ENCODE peak calls at places on chromosomes 2 and 18, in ten cellular contexts. W is stomach, N is prostate gland, T is sigmoid colon, O is transverse colon, F is endothelial cell of umbilical vein, Z is HCT116, P is spleen, X is H1, H is GM12878. J is an unnamed sample. For H3K4me1, the result is how much of the 10 kb centered on the place peaks cover.

GRCh38 chr18:56645415-56646016 is 5.6 kb upstream of the WDR7 start:
- DNase-seq in T (no peak), P (no peak), H (no peak), F (peak), N (no peak), O (no peak), X (no peak), W (no peak), Z (peak), J (no peak)

GRCh38 chr2:88669371-88670214 is 21.9 kb upstream of the RPIA start:
- DNase-seq in P (no peak), T (no peak), Z (peak), O (peak), H (peak), X (no peak), F (peak), W (peak), N (peak), J (no peak)

GRCh38 chr2:20212871-20213503 is 11.9 kb downstream of the SDC1 start:
- DNase-seq in T (no peak), O (peak), F (peak), P (no peak), Z (no peak), H (no peak), N (peak), X (no peak), W (peak), J (peak)

GRCh38 chr18:75625966-75626365 is 198.5 kb upstream of the SMIM21 start:
- DNase-seq in O (no peak), F (no peak), H (no peak), W (no peak), X (no peak), N (no peak), T (no peak), P (no peak), Z (no peak), J (no peak)

GRCh38 chr2:9306910-9307309 is 100.3 kb downstream of the ASAP2 start:
- DNase-seq in F (no peak), T (no peak), X (no peak), O (no peak), Z (no peak), P (no peak), W (peak), N (no peak), H (no peak), J (no peak)

GRCh38 chr18:55256568-55257289 is 297.5 kb upstream of the CCDC68 start:
- DNase-seq in H (no peak), P (no peak), W (no peak), X (no peak), N (no peak), O (no peak), T (no peak), F (no peak), Z (no peak), J (no peak)

GRCh38 chr2:113080134-113080533 is 12.4 kb downstream of the IL1F10 start:
- DNase-seq in W (peak), H (no peak), O (peak), F (peak), P (peak), T (no peak), X (peak), N (peak), Z (peak), J (peak)

GRCh38 chr2:186308347-186308746 is 177.7 kb upstream of the ZC3H15 start:
- DNase-seq in P (no peak), F (peak), X (no peak), T (no peak), W (no peak), N (no peak), Z (no peak), H (no peak), O (no peak), J (no peak)

GRCh38 chr2:88600038-88600465 is 27.2 kb downstream of the EIF2AK3 start:
- DNase-seq in X (no peak), P (no peak), T (no peak), H (peak), N (no peak), W (peak), Z (peak), F (peak), O (peak), J (peak)

GRCh38 chr18:56696966-56697365 is 45.8 kb downstream of the WDR7 start:
- DNase-seq in O (no peak), Z (no peak), H (no peak), F (no peak), N (no peak), W (no peak), X (no peak), P (no peak), T (no peak), J (no peak)

GRCh38 chr18:12779456-12779855 is 76.6 kb downstream of the PSMG2 start:
- DNase-seq in N (no peak), H (no peak), W (no peak), X (peak), O (no peak), T (no peak), Z (no peak), P (peak), F (no peak), J (peak)

GRCh38 chr18:12652861-12653401 is 5.0 kb downstream of the SPIRE1 start:
- DNase-seq in Z (no peak), X (no peak), W (no peak), T (no peak), F (peak), P (no peak), H (no peak), O (no peak), N (no peak), J (no peak)

GRCh38 chr18:55768255-55768654 is 180.3 kb upstream of the TCF4 start:
- DNase-seq in P (no peak), X (no peak), Z (no peak), W (no peak), F (peak), N (no peak), T (no peak), H (no peak), O (no peak), J (no peak)

GRCh38 chr18:6741290-6741689 is 11.8 kb downstream of the ARHGAP28 start:
- DNase-seq in O (no peak), P (no peak), W (no peak), X (no peak), N (no peak), F (peak), H (no peak), T (no peak), Z (no peak), J (no peak)

GRCh38 chr2:224843141-224843540 is 127.0 kb upstream of the CCDC195 start:
- DNase-seq in P (no peak), O (no peak), W (no peak), H (no peak), N (no peak), X (no peak), Z (no peak), F (no peak), T (no peak), J (no peak)

GRCh38 chr2:14303366-14304115 is 329.0 kb upstream of the LRATD1 start:
- DNase-seq in W (no peak), Z (no peak), O (no peak), N (no peak), X (no peak), T (no peak), H (peak), F (no peak), P (no peak), J (no peak)

GRCh38 chr2:215460682-215461081 is 24.8 kb upstream of the FN1 start:
- DNase-seq in H (no peak), Z (no peak), W (no peak), T (no peak), O (no peak), P (no peak), X (no peak), N (no peak), F (peak), J (no peak)

GRCh38 chr2:206853880-206854279 is 85.4 kb upstream of the CPO start:
- DNase-seq in N (no peak), W (no peak), Z (no peak), H (no peak), T (no peak), F (no peak), O (no peak), X (no peak), P (no peak), J (no peak)

GRCh38 chr2:11411768-11412448 is 54.1 kb downstream of the E2F6 start:
- DNase-seq in O (peak), H (no peak), F (peak), T (peak), Z (no peak), N (peak), W (peak), X (peak), P (no peak), J (no peak)

GRCh38 chr2:68911246-68911645 is 40.0 kb upstream of the BMP10 start:
- DNase-seq in N (no peak), W (no peak), P (no peak), X (no peak), O (no peak), F (no peak), Z (no peak), T (no peak), H (no peak), J (no peak)

GRCh38 chr2:128731994-128732650 is 413.5 kb upstream of the HS6ST1 start:
- DNase-seq in N (no peak), O (no peak), W (no peak), P (no peak), Z (no peak), F (no peak), X (no peak), H (no peak), T (no peak), J (no peak)

GRCh38 chr2:119240311-119241204 is 16.9 kb downstream of the STEAP3 start:
- DNase-seq in P (no peak), W (peak), Z (peak), F (no peak), N (peak), H (no peak), T (no peak), X (no peak), O (peak), J (peak)

GRCh38 chr18:57910817-57911216 is 107.7 kb upstream of the ATP8B1 start:
- DNase-seq in T (no peak), P (no peak), O (no peak), X (peak), Z (no peak), H (no peak), N (no peak), W (no peak), F (no peak), J (no peak)

GRCh38 chr2:176087330-176088047 is 3.7 kb upstream of the EVX2 start:
- DNase-seq in X (no peak), P (no peak), W (no peak), O (no peak), H (no peak), N (no peak), F (no peak), Z (no peak), T (no peak), J (no peak)

GRCh38 chr2:11753452-11753885 is 7.0 kb downstream of the LPIN1 start:
- DNase-seq in O (peak), T (no peak), W (peak), X (no peak), Z (no peak), N (no peak), H (peak), F (peak), P (peak), J (no peak)

GRCh38 chr2:241870611-241871537 is 1.3 kb downstream of the RTP5 start:
- DNase-seq in T (no peak), N (no peak), X (no peak), F (no peak), P (peak), H (no peak), O (no peak), W (no peak), Z (no peak), J (no peak)

GRCh38 chr2:196125596-196125995 is 45.8 kb downstream of the STK17B start:
- DNase-seq in Z (no peak), X (no peak), W (no peak), H (no peak), N (no peak), P (no peak), T (no peak), O (no peak), F (no peak), J (no peak)

GRCh38 chr18:45839415-45840395 is 14.2 kb downstream of the SIGLEC15 start:
- DNase-seq in W (peak), N (peak), O (no peak), F (peak), T (no peak), X (peak), P (peak), H (no peak), Z (peak), J (no peak)

GRCh38 chr2:208129804-208130712 is at the start of gene CRYGC:
- DNase-seq in P (no peak), Z (no peak), T (no peak), X (no peak), F (no peak), W (no peak), N (no peak), O (peak), H (no peak), J (no peak)

GRCh38 chr2:76008001-76008702 is 297.4 kb upstream of the GCFC2 start:
- DNase-seq in W (peak), T (no peak), Z (no peak), X (no peak), P (no peak), H (peak), N (peak), O (peak), F (no peak), J (peak)

GRCh38 chr2:152407204-152407721 is 72.3 kb downstream of the FMNL2 start:
- DNase-seq in P (no peak), N (peak), W (no peak), Z (no peak), O (peak), F (no peak), H (peak), T (peak), X (peak), J (peak)

GRCh38 chr18:29560270-29560669 is 1383.3 kb upstream of the CDH2 start:
- DNase-seq in Z (no peak), O (no peak), W (no peak), P (no peak), T (no peak), X (no peak), F (no peak), N (no peak), H (peak), J (no peak)

GRCh38 chr2:29480423-29480822 is 365.2 kb downstream of the CLIP4 start:
- DNase-seq in N (no peak), T (no peak), O (peak), H (no peak), X (no peak), W (no peak), Z (no peak), F (no peak), P (no peak), J (peak)

DNA sequence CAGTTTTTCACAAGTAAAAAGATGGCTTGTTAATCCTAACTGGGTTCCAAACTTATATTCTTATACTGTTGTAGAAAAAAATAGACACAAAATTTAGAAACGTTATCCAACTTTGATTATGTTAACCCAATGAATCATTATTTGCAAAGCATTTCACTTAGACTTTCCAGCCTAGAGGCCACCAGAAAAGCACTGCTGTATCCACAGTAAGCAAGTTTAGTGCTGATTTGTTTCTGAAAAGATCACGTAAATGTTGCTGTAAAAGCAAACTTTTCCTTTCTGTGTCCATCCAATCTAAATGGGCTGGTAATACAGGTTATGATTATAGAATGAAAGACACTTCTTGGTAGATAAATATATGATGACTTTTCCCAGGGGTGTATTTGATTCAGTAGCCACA is 17.6 kb upstream of the BZW1 start:
- DNase-seq in P (no peak), Z (no peak), N (no peak), O (no peak), X (no peak), T (no peak), H (no peak), F (no peak), W (no peak), J (no peak)
- H3K4me1 ChIP-seq in P (under half), Z (under half), N (under half), O (under half), X (under half), T (under half), H (under half), F (under half), W (under half), J (under half)

GRCh38 chr2:27494284-27494943 is 586 bp downstream of the FNDC4 start:
- DNase-seq in N (no peak), P (peak), F (peak), W (no peak), T (peak), H (no peak), Z (no peak), O (peak), X (peak), J (no peak)
- TF ChIP-seq POLR2AphosphoS5 in N (peak), P (no peak), F (no peak), W (peak), T (peak), H (no peak), Z (no peak), O (peak), X (no peak), J (no peak)

DNA sequence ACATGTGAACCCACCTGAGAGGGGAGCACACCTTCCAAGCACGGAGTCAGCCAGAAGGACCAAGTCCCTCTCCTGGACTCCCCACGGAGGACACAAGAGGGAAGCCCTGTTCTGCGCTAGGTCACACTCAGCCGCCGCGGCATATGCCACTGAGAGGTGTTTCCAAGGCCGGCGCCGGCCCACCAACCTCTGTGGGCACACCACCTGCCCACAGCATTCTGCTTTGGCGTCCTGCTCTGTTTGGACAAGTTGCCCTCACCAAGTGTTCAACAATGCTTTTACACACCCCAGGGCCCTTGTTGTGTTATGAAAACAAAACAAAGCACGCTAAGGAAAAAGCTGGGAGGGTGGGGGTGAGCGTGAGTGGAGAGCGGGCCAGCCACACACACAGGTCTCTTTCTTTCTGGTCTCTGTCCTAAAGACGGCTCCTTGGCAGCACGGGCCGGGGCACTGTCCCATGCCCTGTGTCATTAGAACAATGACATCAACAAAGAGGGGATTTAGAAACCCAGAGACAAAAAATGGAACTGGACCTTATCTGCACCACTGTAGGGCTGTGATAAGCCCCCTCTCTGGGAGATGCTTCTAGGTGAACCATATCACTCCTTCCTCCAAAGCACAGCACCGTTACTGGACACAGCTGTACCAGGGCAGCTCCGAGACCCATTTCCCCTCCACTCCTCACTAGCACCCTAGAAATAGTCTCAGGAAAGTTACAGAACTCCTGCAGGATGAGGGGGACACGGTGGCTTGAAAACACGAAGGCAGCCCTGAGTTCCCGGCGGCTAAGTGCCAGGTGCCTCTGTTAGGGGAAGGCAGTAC is 17.0 kb downstream of the SMAD7 start:
- DNase-seq in W (peak), T (no peak), F (peak), N (no peak), Z (no peak), P (peak), O (no peak), X (no peak), H (no peak), J (peak)
- H3K27ac ChIP-seq in W (peak), T (peak), F (peak), N (peak), Z (no peak), P (peak), O (peak), X (no peak), H (peak), J (peak)

GRCh38 chr2:131492418-131493198 is 411 bp upstream of the MZT2A start:
- DNase-seq in P (peak), H (peak), W (peak), O (peak), X (peak), T (peak), Z (peak), N (peak), F (peak), J (peak)
- H3K4me1 ChIP-seq in P (half or more), H (under half), W (under half), O (under half), X (under half), T (under half), Z (under half), N (under half), F (under half), J (under half)

GRCh38 chr2:191202881-191203397 is 42.3 kb upstream of the MYO1B start:
- DNase-seq in W (no peak), Z (no peak), N (no peak), X (no peak), T (peak), P (no peak), H (no peak), F (no peak), O (peak), J (no peak)
- TF ChIP-seq POLR2AphosphoS5 in W (no peak), Z (no peak), N (no peak), X (no peak), T (no peak), P (no peak), H (no peak), F (no peak), O (no peak), J (no peak)

GRCh38 chr2:178257127-178257526 is 62.8 kb downstream of the OSBPL6 start:
- DNase-seq in P (no peak), W (no peak), Z (no peak), T (no peak), N (no peak), O (no peak), X (no peak), F (no peak), H (no peak), J (no peak)
- H3K27ac ChIP-seq in P (no peak), W (no peak), Z (no peak), T (no peak), N (no peak), O (no peak), X (no peak), F (no peak), H (no peak), J (no peak)

GRCh38 chr2:238868616-238869292 is 20.9 kb downstream of the TWIST2 start:
- DNase-seq in H (no peak), X (no peak), F (no peak), N (peak), P (peak), Z (no peak), O (peak), W (peak), T (peak), J (peak)
- H3K4me1 ChIP-seq in H (under half), X (under half), F (under half), N (under half), P (under half), Z (under half), O (under half), W (under half), T (half or more), J (under half)

J was measured in upper lobe of left lung.